ENCODE peak calls at places on chromosome 18, in five cellular contexts. H is body of pancreas; V is heart right ventricle; S is neural progenitor cell; R is CD8-positive, alpha-beta memory T cell. F is an unnamed sample. For H3K4me1, the result is how much of the 10 kb centered on the place peaks cover.

GRCh38 chr18:32255570-32255969 is 65.7 kb downstream of the MEP1B start:
- DNase-seq in V (no peak), S (no peak), H (no peak), R (no peak), F (no peak)

GRCh38 chr18:9827856-9828793 is 57.6 kb upstream of the TXNDC2 start:
- DNase-seq in R (no peak), S (no peak), H (peak), V (no peak), F (no peak)

GRCh38 chr18:9757851-9758587 is 49.9 kb downstream of the RAB31 start:
- DNase-seq in V (no peak), R (no peak), H (no peak), S (no peak), F (no peak)

GRCh38 chr18:28974504-28974903 is 797.6 kb upstream of the CDH2 start:
- DNase-seq in S (no peak), V (no peak), R (no peak), H (no peak), F (no peak)

GRCh38 chr18:2337552-2338141 is 233.7 kb downstream of the METTL4 start:
- DNase-seq in R (peak), V (peak), H (peak), S (peak), F (peak)

GRCh38 chr18:68056936-68057335 is 540.4 kb upstream of the DSEL start:
- DNase-seq in V (no peak), S (no peak), R (no peak), H (no peak), F (no peak)

GRCh38 chr18:32714571-32715148 is 58.2 kb downstream of the KLHL14 start:
- DNase-seq in R (no peak), H (peak), S (peak), V (peak), F (peak)

GRCh38 chr18:73615506-73615905 is 532.1 kb downstream of the FBXO15 start:
- DNase-seq in R (no peak), V (no peak), S (no peak), H (no peak), F (no peak)

GRCh38 chr18:7697306-7697705 is 130.2 kb downstream of the PTPRM start:
- DNase-seq in R (no peak), V (no peak), H (no peak), S (no peak), F (no peak)

GRCh38 chr18:6444484-6445228 is 29.9 kb upstream of the L3MBTL4 start:
- DNase-seq in S (no peak), H (no peak), V (no peak), R (no peak), F (no peak)

GRCh38 chr18:25056456-25056855 is 295.5 kb downstream of the ZNF521 start:
- DNase-seq in R (no peak), H (no peak), S (no peak), V (no peak), F (no peak)

GRCh38 chr18:26456070-26456491 is 92.3 kb downstream of the KCTD1 start:
- DNase-seq in R (no peak), V (no peak), S (no peak), H (no peak), F (no peak)

GRCh38 chr18:13483316-13484270 is 242.8 kb downstream of the FAM210A start:
- DNase-seq in R (no peak), S (no peak), H (no peak), V (no peak), F (no peak)

GRCh38 chr18:74623047-74623816 is 25.6 kb downstream of the ZNF407 start:
- DNase-seq in H (no peak), R (no peak), S (peak), V (no peak), F (no peak)

GRCh38 chr18:72833471-72833870 is 34.3 kb downstream of the NETO1 start:
- DNase-seq in V (no peak), R (no peak), S (no peak), H (no peak), F (no peak)

GRCh38 chr18:1002653-1003178 is 98.0 kb downstream of the ADCYAP1 start:
- DNase-seq in S (no peak), V (no peak), H (no peak), R (no peak), F (no peak)

GRCh38 chr18:21194871-21195771 is 46.9 kb upstream of the GREB1L start:
- DNase-seq in S (peak), H (no peak), R (no peak), V (no peak), F (no peak)

GRCh38 chr18:51614033-51614432 is 416.6 kb upstream of the MEX3C start:
- DNase-seq in R (no peak), H (peak), V (peak), S (no peak), F (no peak)

GRCh38 chr18:26479686-26480079 is 68.7 kb downstream of the KCTD1 start:
- DNase-seq in R (no peak), H (no peak), V (no peak), S (no peak), F (no peak)

GRCh38 chr18:12786669-12787068 is 83.8 kb downstream of the PSMG2 start:
- DNase-seq in S (no peak), R (no peak), V (no peak), H (no peak), F (no peak)

GRCh38 chr18:54257015-54257414 is 12.3 kb upstream of the POLI start:
- DNase-seq in H (no peak), S (no peak), V (no peak), R (no peak), F (no peak)

GRCh38 chr18:28816155-28816554 is 639.2 kb upstream of the CDH2 start:
- DNase-seq in H (no peak), S (no peak), R (no peak), V (no peak), F (no peak)

GRCh38 chr18:60543646-60544045 is 171.1 kb upstream of the MC4R start:
- DNase-seq in H (no peak), R (no peak), S (no peak), V (no peak), F (no peak)

GRCh38 chr18:49666045-49666444 is 104.2 kb downstream of the LIPG start:
- DNase-seq in R (no peak), V (no peak), S (no peak), H (no peak), F (no peak)

GRCh38 chr18:22914633-22915032 is 18.5 kb upstream of the RBBP8 start:
- DNase-seq in R (no peak), H (no peak), V (no peak), S (peak), F (no peak)

GRCh38 chr18:31217455-31217854 is 54.8 kb upstream of the DSC1 start:
- DNase-seq in R (no peak), H (no peak), S (no peak), V (no peak), F (no peak)

GRCh38 chr18:22167471-22168151 is 1.8 kb upstream of the GATA6 start:
- DNase-seq in S (peak), V (peak), H (peak), R (no peak), F (no peak)

GRCh38 chr18:49059028-49059670 is 108.4 kb upstream of the SMAD7 start:
- DNase-seq in H (no peak), S (peak), V (no peak), R (no peak), F (no peak)

GRCh38 chr18:48831802-48832201 is 119.0 kb downstream of the SMAD7 start:
- DNase-seq in S (no peak), V (no peak), H (no peak), R (no peak), F (no peak)

GRCh38 chr18:47519277-47519676 is 267.8 kb upstream of the SKOR2 start:
- DNase-seq in V (no peak), S (no peak), R (no peak), H (no peak), F (no peak)

GRCh38 chr18:57141208-57142129 is 5.4 kb upstream of the BOD1L2 start:
- DNase-seq in R (no peak), H (peak), V (no peak), S (no peak), F (no peak)

GRCh38 chr18:48167901-48168300 is 237.4 kb upstream of the SMAD2 start:
- DNase-seq in H (peak), R (no peak), V (no peak), S (peak), F (no peak)

DNA sequence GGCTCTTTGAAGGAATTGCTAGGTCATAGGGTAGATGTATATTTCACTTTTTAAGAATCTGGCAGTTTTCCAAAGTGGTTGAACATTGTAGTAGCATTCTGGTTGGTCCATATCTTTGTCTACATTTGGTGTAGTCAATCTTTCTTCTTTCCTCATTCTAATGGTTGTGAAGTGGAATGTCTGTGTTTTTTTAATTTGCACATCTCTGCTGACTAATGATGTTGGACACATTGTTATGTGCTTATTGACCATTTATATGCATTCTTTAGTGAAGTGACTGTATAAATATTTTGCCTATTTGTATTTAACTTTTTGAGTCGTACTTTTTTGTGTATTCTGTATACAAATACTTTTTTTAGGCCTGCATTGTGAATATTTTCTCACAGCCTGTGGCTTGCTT is 5.5 kb upstream of the SERPINB11 start:
- DNase-seq in S (no peak), R (no peak), V (no peak), H (no peak), F (no peak)
- H3K4me1 ChIP-seq in S (under half), R (under half), V (under half), H (under half), F (under half)

GRCh38 chr18:38751211-38751610 is 1185.6 kb upstream of the CELF4 start:
- DNase-seq in S (no peak), H (no peak), R (no peak), V (no peak), F (no peak)
- H3K27ac ChIP-seq in S (no peak), H (no peak), R (no peak), V (no peak), F (no peak)

DNA sequence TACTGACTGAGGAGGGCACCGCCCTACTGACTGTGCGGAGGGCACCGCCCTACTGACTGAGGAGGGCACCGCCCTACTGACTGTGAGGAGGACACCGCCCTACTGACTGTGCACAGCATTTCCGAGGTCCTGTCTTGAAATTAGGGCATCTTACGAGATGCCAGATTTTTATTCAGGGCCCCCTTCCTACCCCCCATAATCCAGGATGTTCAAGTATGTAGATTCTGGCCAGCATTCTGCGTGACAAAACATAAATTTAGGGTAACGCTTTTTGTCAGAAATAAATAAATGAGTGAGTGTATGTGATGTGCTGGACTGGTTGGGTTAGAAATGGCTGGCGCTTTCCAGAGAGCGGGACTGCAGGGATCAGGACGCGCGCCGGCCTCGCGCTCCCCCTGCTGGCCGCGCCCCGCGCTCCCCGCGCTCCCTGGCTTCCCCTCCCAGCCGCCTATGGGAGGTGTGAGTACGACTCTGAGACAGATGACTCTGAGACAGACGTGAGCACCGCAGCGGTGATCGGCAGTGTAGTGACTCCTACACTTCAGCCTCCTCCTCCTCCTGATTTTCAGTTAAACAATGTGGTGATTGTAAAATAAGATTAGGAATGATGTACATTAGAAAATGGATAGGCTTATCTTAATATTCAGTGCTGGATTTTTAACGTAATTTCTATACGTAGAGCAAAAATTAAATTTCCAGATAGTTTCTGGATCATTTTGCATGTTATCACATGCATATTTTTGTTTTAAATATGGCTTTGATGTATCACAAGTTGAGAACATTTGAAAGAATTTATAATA is 149.2 kb upstream of the NFATC1 start:
- DNase-seq in S (peak), V (peak), R (peak), H (peak), F (peak)
- H3K4me3 ChIP-seq in S (no peak), V (no peak), R (peak), H (no peak), F (no peak)

DNA sequence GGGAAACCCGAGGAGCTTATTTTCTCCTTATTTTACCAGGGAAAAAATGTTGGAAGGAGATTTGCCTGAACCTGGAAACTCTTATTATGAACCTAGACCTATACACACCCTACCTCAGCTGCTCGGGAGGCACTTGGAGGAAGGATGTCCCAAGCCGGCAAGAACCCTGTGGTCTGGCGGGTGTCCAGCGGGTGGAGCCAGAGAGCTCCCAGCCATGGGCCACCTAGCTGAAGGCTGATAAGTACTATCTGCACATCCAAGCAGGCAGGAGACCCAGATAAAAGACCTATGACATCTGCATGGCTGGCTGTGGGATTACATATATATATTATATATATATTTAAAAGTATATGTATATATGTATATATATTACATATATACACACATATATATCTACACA is 1.1 kb upstream of the SLC14A1 start:
- DNase-seq in H (peak), V (peak), S (peak), R (peak), F (peak)
- H3K4me1 ChIP-seq in H (under half), V (under half), S (under half), R (under half), F (under half)

GRCh38 chr18:3524706-3525105 is 74.7 kb downstream of the TGIF1 start:
- DNase-seq in V (no peak), H (no peak), S (no peak), R (no peak), F (no peak)
- H3K27ac ChIP-seq in V (no peak), H (no peak), S (no peak), R (no peak), F (no peak)

GRCh38 chr18:35410561-35410960 is 33.4 kb upstream of the ZNF396 start:
- DNase-seq in V (no peak), H (no peak), R (no peak), S (no peak), F (no peak)
- H3K4me3 ChIP-seq in V (no peak), H (no peak), R (no peak), S (no peak), F (no peak)

GRCh38 chr18:23964282-23965238 is 50.0 kb upstream of the TTC39C start:
- DNase-seq in H (peak), S (no peak), V (no peak), R (peak), F (peak)

GRCh38 chr18:23968638-23969037 is 45.9 kb upstream of the TTC39C start:
- DNase-seq in V (no peak), R (no peak), H (no peak), S (no peak), F (no peak)

GRCh38 chr18:23967321-23968089 is 47.0 kb upstream of the TTC39C start:
- DNase-seq in R (peak), H (peak), S (no peak), V (no peak), F (no peak)

GRCh38 chr18:23966909-23967308 is 47.6 kb upstream of the TTC39C start:
- DNase-seq in R (no peak), H (peak), V (no peak), S (no peak), F (no peak)

GRCh38 chr18:23963443-23964185 is 50.9 kb upstream of the TTC39C start:
- DNase-seq in S (no peak), V (no peak), H (no peak), R (no peak), F (no peak)
- H3K4me1 ChIP-seq in S (under half), V (under half), H (under half), R (under half), F (under half)

DNA sequence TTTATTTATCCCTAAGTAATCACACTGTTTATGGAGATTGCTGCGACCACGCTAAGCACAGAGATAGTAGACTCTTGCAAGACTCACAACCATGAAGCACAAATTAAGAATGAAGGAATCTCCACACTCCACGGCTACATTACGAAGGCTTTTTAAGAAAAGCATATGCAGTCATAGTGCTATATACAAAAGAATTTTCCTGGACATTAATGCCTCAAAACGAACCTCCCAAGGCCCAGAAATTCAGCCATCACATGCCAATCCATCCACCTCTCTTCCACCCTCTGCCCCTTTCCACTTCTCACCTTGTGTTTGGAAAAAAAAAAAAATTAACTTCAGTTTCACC is 186.7 kb downstream of the TCF4 start:
- DNase-seq in H (no peak), S (no peak), R (no peak), V (no peak), F (no peak)
- H3K27ac ChIP-seq in H (peak), S (peak), R (no peak), V (peak), F (no peak)

GRCh38 chr18:77114070-77114563 is 18.5 kb downstream of the MBP start:
- DNase-seq in V (no peak), H (no peak), S (no peak), R (no peak), F (no peak)

GRCh38 chr18:77113361-77114069 is 19.1 kb downstream of the MBP start:
- DNase-seq in S (no peak), R (no peak), V (no peak), H (no peak), F (no peak)

GRCh38 chr18:77115461-77115907 is 17.1 kb downstream of the MBP start:
- DNase-seq in R (no peak), V (no peak), S (no peak), H (no peak), F (no peak)

GRCh38 chr18:77116201-77117080 is 16.1 kb downstream of the MBP start:
- DNase-seq in S (no peak), V (no peak), R (no peak), H (no peak), F (no peak)

DNA sequence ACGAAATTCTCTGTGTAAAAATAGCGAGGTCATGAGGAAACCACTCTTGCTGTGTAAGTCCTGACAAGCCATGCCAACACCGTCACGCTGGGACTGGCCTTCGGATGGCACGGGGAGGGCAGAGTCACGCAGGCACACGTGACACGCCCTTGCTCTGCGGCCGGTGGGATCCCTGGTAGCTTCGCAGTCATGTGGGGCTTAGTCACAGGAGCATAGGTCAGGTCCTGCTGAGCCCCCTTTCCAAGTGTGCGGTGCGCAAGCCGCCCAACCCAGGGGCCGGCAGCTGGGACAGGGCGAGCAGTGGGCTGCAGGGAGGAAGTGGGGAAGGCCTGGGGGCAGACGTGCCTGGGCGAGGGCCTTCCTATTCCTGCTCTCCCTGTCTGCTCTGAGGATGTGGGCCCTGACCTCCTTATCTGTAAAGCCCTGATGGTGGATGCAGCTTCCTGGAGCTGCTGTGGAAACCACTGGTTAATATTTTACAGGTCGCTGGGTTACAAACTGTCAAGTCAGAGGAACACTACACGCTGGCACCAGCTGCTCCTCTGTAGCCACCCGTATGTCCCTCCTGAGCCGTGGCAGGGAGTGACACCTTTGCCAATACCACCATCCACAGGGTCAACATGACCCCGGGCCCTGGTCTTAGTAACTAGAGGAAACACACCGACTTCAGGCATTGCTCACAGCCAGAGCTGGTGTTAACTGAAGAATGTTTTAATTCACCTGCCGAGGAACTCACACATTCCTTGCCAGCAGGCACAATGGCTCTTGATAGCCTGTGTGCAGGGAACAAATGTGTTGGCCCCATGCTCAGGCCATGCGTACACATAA is 17.8 kb downstream of the MBP start:
- DNase-seq in V (peak), R (no peak), S (no peak), H (peak), F (no peak)
- H3K4me3 ChIP-seq in V (no peak), R (no peak), S (no peak), H (no peak), F (no peak)

DNA sequence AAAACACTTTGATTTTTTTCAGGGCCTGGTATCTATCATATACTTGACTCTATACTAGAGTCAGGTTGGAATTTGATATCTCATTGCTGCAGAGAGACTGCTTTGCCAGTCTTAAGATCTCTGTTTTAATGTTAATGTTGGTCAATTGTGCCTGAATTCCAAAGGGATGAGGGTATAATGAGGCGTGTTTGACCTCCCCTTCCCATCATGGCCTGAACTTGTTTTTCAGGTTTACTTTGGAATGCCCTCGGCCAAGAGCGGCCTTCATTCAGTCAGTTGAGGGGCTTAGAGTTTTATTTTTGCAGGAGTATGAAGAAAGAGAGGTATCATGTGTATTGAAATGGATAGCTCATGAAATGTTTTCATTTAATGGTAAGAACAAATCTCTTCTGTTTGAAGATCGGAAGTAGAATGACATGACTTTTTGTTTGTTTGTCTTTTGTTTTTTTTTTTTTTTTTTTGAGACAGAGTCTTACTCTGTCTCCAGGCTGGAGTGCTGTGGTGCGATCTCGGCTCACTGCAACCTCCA is 119.0 kb downstream of the KIAA1328 start:
- DNase-seq in S (no peak), R (no peak), H (no peak), V (no peak), F (no peak)
- H3K4me1 ChIP-seq in S (under half), R (under half), H (under half), V (under half), F (under half)